ENCODE peak calls at places on chromosomes 7 and 10, in nine cellular contexts. One of them, this sample, is unnamed.

GRCh38 chr7:64035388-64035787 is 9.8 kb upstream of the ZNF727 start:
- DNase-seq in AG09309: no peak
- DNase-seq in GM04504: no peak
- DNase-seq in Right ventricle myocardium superior: no peak
- DNase-seq in amniotic stem cell: no peak
- DNase-seq in stomach: no peak
- DNase-seq in astrocyte of the hippocampus: no peak
- DNase-seq in epithelial cell of esophagus: no peak
- DNase-seq in effector memory CD8-positive, alpha-beta T cell: no peak
- DNase-seq in this sample: no peak

GRCh38 chr10:60967260-60967659 is 23.3 kb upstream of the RHOBTB1 start:
- DNase-seq in AG09309: no peak
- DNase-seq in GM04504: no peak
- DNase-seq in Right ventricle myocardium superior: no peak
- DNase-seq in amniotic stem cell: no peak
- DNase-seq in stomach: no peak
- DNase-seq in astrocyte of the hippocampus: no peak
- DNase-seq in epithelial cell of esophagus: no peak
- DNase-seq in effector memory CD8-positive, alpha-beta T cell: no peak
- DNase-seq in this sample: no peak

GRCh38 chr7:33743594-33743993 is 161.7 kb upstream of the BMPER start:
- DNase-seq in AG09309: peak; percentile 93
- DNase-seq in GM04504: peak; percentile 64
- DNase-seq in Right ventricle myocardium superior: no peak
- DNase-seq in amniotic stem cell: no peak
- DNase-seq in stomach: no peak
- DNase-seq in astrocyte of the hippocampus: no peak
- DNase-seq in epithelial cell of esophagus: peak; percentile 98
- DNase-seq in effector memory CD8-positive, alpha-beta T cell: no peak
- DNase-seq in this sample: peak; percentile 69

GRCh38 chr7:266851-267840 is 22.8 kb upstream of the FOXL3 start:
- DNase-seq in AG09309: no peak
- DNase-seq in GM04504: no peak
- DNase-seq in Right ventricle myocardium superior: peak; percentile 36
- DNase-seq in amniotic stem cell: no peak
- DNase-seq in stomach: peak; percentile 89
- DNase-seq in astrocyte of the hippocampus: no peak
- DNase-seq in epithelial cell of esophagus: peak; percentile 10
- DNase-seq in effector memory CD8-positive, alpha-beta T cell: no peak
- DNase-seq in this sample: no peak

GRCh38 chr7:116148108-116148507 is 62.2 kb upstream of the TES start:
- DNase-seq in AG09309: no peak
- DNase-seq in GM04504: no peak
- DNase-seq in Right ventricle myocardium superior: no peak
- DNase-seq in amniotic stem cell: no peak
- DNase-seq in stomach: no peak
- DNase-seq in astrocyte of the hippocampus: no peak
- DNase-seq in epithelial cell of esophagus: no peak
- DNase-seq in effector memory CD8-positive, alpha-beta T cell: no peak
- DNase-seq in this sample: no peak

GRCh38 chr10:101065479-101066145 is 3.8 kb downstream of the KAZALD1 start:
- DNase-seq in AG09309: no peak
- DNase-seq in GM04504: no peak
- DNase-seq in Right ventricle myocardium superior: no peak
- DNase-seq in amniotic stem cell: no peak
- DNase-seq in stomach: no peak
- DNase-seq in astrocyte of the hippocampus: no peak
- DNase-seq in epithelial cell of esophagus: no peak
- DNase-seq in effector memory CD8-positive, alpha-beta T cell: no peak
- DNase-seq in this sample: peak; percentile 76

GRCh38 chr10:127890935-127891334 is 1.8 kb downstream of the CLRN3 start:
- DNase-seq in AG09309: no peak
- DNase-seq in GM04504: no peak
- DNase-seq in Right ventricle myocardium superior: no peak
- DNase-seq in amniotic stem cell: no peak
- DNase-seq in stomach: no peak
- DNase-seq in astrocyte of the hippocampus: no peak
- DNase-seq in epithelial cell of esophagus: no peak
- DNase-seq in effector memory CD8-positive, alpha-beta T cell: no peak
- DNase-seq in this sample: no peak

GRCh38 chr7:150668472-150668911 is 17.0 kb upstream of the GIMAP2 start:
- DNase-seq in AG09309: no peak
- DNase-seq in GM04504: no peak
- DNase-seq in Right ventricle myocardium superior: no peak
- DNase-seq in amniotic stem cell: no peak
- DNase-seq in stomach: no peak
- DNase-seq in astrocyte of the hippocampus: no peak
- DNase-seq in epithelial cell of esophagus: no peak
- DNase-seq in effector memory CD8-positive, alpha-beta T cell: peak; percentile 59
- DNase-seq in this sample: no peak

GRCh38 chr7:75621124-75621523 is 117.6 kb downstream of the HIP1 start:
- DNase-seq in AG09309: no peak
- DNase-seq in GM04504: no peak
- DNase-seq in Right ventricle myocardium superior: no peak
- DNase-seq in amniotic stem cell: no peak
- DNase-seq in stomach: no peak
- DNase-seq in astrocyte of the hippocampus: no peak
- DNase-seq in epithelial cell of esophagus: no peak
- DNase-seq in effector memory CD8-positive, alpha-beta T cell: no peak
- DNase-seq in this sample: no peak

GRCh38 chr7:115593111-115593510 is 437.5 kb downstream of the TFEC start:
- DNase-seq in AG09309: no peak
- DNase-seq in GM04504: no peak
- DNase-seq in Right ventricle myocardium superior: no peak
- DNase-seq in amniotic stem cell: no peak
- DNase-seq in stomach: no peak
- DNase-seq in astrocyte of the hippocampus: no peak
- DNase-seq in epithelial cell of esophagus: no peak
- DNase-seq in effector memory CD8-positive, alpha-beta T cell: no peak
- DNase-seq in this sample: no peak

GRCh38 chr7:92832623-92833023 is 3.8 kb downstream of the CDK6 start:
- DNase-seq in AG09309: no peak
- DNase-seq in GM04504: no peak
- DNase-seq in Right ventricle myocardium superior: no peak
- DNase-seq in amniotic stem cell: no peak
- DNase-seq in stomach: no peak
- DNase-seq in astrocyte of the hippocampus: peak; percentile 47
- DNase-seq in epithelial cell of esophagus: peak; percentile 33
- DNase-seq in effector memory CD8-positive, alpha-beta T cell: no peak
- DNase-seq in this sample: no peak

GRCh38 chr10:35563266-35563891 is 41.8 kb upstream of the GJD4 start:
- DNase-seq in AG09309: no peak
- DNase-seq in GM04504: no peak
- DNase-seq in Right ventricle myocardium superior: peak; percentile 68
- DNase-seq in amniotic stem cell: peak; percentile 17
- DNase-seq in stomach: peak; percentile 63
- DNase-seq in astrocyte of the hippocampus: peak; percentile 82
- DNase-seq in epithelial cell of esophagus: peak; percentile 77
- DNase-seq in effector memory CD8-positive, alpha-beta T cell: peak; percentile 13
- DNase-seq in this sample: peak; percentile 81

GRCh38 chr10:5480162-5480931 is 19.0 kb downstream of the CALML5 start:
- DNase-seq in AG09309: no peak
- DNase-seq in GM04504: no peak
- DNase-seq in Right ventricle myocardium superior: no peak
- DNase-seq in amniotic stem cell: no peak
- DNase-seq in stomach: no peak
- DNase-seq in astrocyte of the hippocampus: no peak
- DNase-seq in epithelial cell of esophagus: no peak
- DNase-seq in effector memory CD8-positive, alpha-beta T cell: no peak
- DNase-seq in this sample: no peak

GRCh38 chr10:97463363-97464132 is 17.6 kb downstream of the ZDHHC16 start:
- DNase-seq in AG09309: peak; percentile 64
- DNase-seq in GM04504: peak; percentile 73
- DNase-seq in Right ventricle myocardium superior: no peak
- DNase-seq in amniotic stem cell: no peak
- DNase-seq in stomach: peak; percentile 59
- DNase-seq in astrocyte of the hippocampus: peak; percentile 75
- DNase-seq in epithelial cell of esophagus: peak; percentile 73
- DNase-seq in effector memory CD8-positive, alpha-beta T cell: peak; percentile 42
- DNase-seq in this sample: peak; percentile 59